ENCODE peak calls at places on chromosomes 13 and 19, in six cellular contexts. P is SK-N-SH, Y is GM12878, G is K562, S is HepG2, C is H1. Q is an unnamed sample.

GRCh38 chr19:43596842-43597461 is 557 bp downstream of the ZNF576 start:
- DNase-seq in P (no peak), Y (no peak), G (no peak), S (no peak), C (no peak), Q (no peak)

GRCh38 chr19:3149526-3150505 is 14.0 kb downstream of the GNA15 start:
- DNase-seq in P (no peak), Y (no peak), G (no peak), S (no peak), C (no peak), Q (no peak)

GRCh38 chr13:48316826-48317510 is 13.4 kb downstream of the RB1 start:
- DNase-seq in P (no peak), Y (no peak), G (no peak), S (no peak), C (no peak), Q (no peak)

GRCh38 chr19:28351761-28352160 is 861.2 kb downstream of the UQCRFS1 start:
- DNase-seq in P (no peak), Y (no peak), G (no peak), S (no peak), C (no peak), Q (no peak)

GRCh38 chr19:58356971-58357797 is 3.9 kb upstream of the A1BG start:
- DNase-seq in P (no peak), Y (no peak), G (no peak), S (no peak), C (no peak), Q (no peak)

GRCh38 chr13:62710766-62711165 is 1295.1 kb upstream of the PCDH20 start:
- DNase-seq in P (no peak), Y (no peak), G (no peak), S (no peak), C (no peak), Q (no peak)

GRCh38 chr13:105412171-105412570 is 1123.3 kb downstream of the EFNB2 start:
- DNase-seq in P (no peak), Y (no peak), G (no peak), S (no peak), C (no peak), Q (no peak)

GRCh38 chr19:52453324-52454094 is at the start of gene ZNF578:
- DNase-seq in P (peak; percentile 95), Y (no peak), G (peak; percentile 63), S (no peak), C (peak; percentile 75), Q (peak; percentile 62)

GRCh38 chr19:13583114-13583513 is 76.8 kb upstream of the CACNA1A start:
- DNase-seq in P (no peak), Y (no peak), G (peak; percentile 22), S (no peak), C (no peak), Q (no peak)

GRCh38 chr19:14460935-14461334 is 14.2 kb downstream of the PTGER1 start:
- DNase-seq in P (no peak), Y (no peak), G (no peak), S (no peak), C (no peak), Q (no peak)

GRCh38 chr13:65090191-65090590 is 2139.9 kb downstream of the PCDH9 start:
- DNase-seq in P (no peak), Y (no peak), G (no peak), S (no peak), C (no peak), Q (no peak)

GRCh38 chr13:45936621-45937020 is 85.1 kb upstream of the SIAH3 start:
- DNase-seq in P (no peak), Y (no peak), G (no peak), S (no peak), C (no peak), Q (no peak)

GRCh38 chr13:99528547-99528946 is 27.3 kb downstream of the TM9SF2 start:
- DNase-seq in P (no peak), Y (no peak), G (no peak), S (peak; percentile 17), C (no peak), Q (no peak)

GRCh38 chr13:50359779-50360178 is 344.5 kb downstream of the KCNRG start:
- DNase-seq in P (no peak), Y (no peak), G (no peak), S (no peak), C (no peak), Q (no peak)

GRCh38 chr19:34320277-34320676 is 44.7 kb upstream of the GPI start:
- DNase-seq in P (no peak), Y (no peak), G (no peak), S (no peak), C (no peak), Q (no peak)

GRCh38 chr19:36833430-36833829 is 4.8 kb downstream of the ZNF790 start:
- DNase-seq in P (no peak), Y (no peak), G (no peak), S (no peak), C (no peak), Q (no peak)

GRCh38 chr13:96473463-96474157 is 383.7 kb downstream of the HS6ST3 start:
- DNase-seq in P (no peak), Y (no peak), G (no peak), S (no peak), C (no peak), Q (no peak)

GRCh38 chr13:28136916-28137315 is 1.4 kb upstream of the PAN3 start:
- DNase-seq in P (no peak), Y (no peak), G (peak; percentile 27), S (no peak), C (no peak), Q (no peak)

GRCh38 chr13:19519049-19519448 is 42.3 kb downstream of the TPTE2 start:
- DNase-seq in P (no peak), Y (no peak), G (no peak), S (no peak), C (no peak), Q (no peak)

GRCh38 chr19:14517446-14517839 is 754 bp downstream of the DNAJB1 start:
- DNase-seq in P (no peak), Y (no peak), G (no peak), S (no peak), C (no peak), Q (no peak)

GRCh38 chr13:51856998-51857397 is 4.8 kb upstream of the CCDC70 start:
- DNase-seq in P (no peak), Y (no peak), G (no peak), S (peak; percentile 21), C (no peak), Q (no peak)

GRCh38 chr13:35851238-35851814 is 279.9 kb downstream of the DCLK1 start:
- DNase-seq in P (no peak), Y (no peak), G (no peak), S (no peak), C (no peak), Q (no peak)

GRCh38 chr19:36707134-36707533 is 19.7 kb downstream of the ZNF567 start:
- DNase-seq in P (no peak), Y (no peak), G (no peak), S (no peak), C (no peak), Q (no peak)

GRCh38 chr13:110397445-110397844 is 90.4 kb downstream of the COL4A2 start:
- DNase-seq in P (no peak), Y (no peak), G (no peak), S (no peak), C (no peak), Q (no peak)

GRCh38 chr19:16233081-16233776 is 35.5 kb downstream of the AP1M1 start:
- DNase-seq in P (peak; percentile 22), Y (no peak), G (no peak), S (no peak), C (no peak), Q (no peak)

GRCh38 chr13:78595819-78596700 is 7.3 kb downstream of the POU4F1 start:
- DNase-seq in P (peak; percentile 84), Y (no peak), G (no peak), S (peak; percentile 12), C (no peak), Q (peak; percentile 27)

GRCh38 chr19:47509973-47510372 is 4.9 kb downstream of the NAPA start:
- DNase-seq in P (no peak), Y (no peak), G (no peak), S (no peak), C (no peak), Q (no peak)
- H3K27ac ChIP-seq in P (peak overlapping the region; percentile 27), Y (no peak overlapping the region), G (no peak overlapping the region), S (no peak overlapping the region), C (no peak overlapping the region), Q (no peak overlapping the region)

DNA sequence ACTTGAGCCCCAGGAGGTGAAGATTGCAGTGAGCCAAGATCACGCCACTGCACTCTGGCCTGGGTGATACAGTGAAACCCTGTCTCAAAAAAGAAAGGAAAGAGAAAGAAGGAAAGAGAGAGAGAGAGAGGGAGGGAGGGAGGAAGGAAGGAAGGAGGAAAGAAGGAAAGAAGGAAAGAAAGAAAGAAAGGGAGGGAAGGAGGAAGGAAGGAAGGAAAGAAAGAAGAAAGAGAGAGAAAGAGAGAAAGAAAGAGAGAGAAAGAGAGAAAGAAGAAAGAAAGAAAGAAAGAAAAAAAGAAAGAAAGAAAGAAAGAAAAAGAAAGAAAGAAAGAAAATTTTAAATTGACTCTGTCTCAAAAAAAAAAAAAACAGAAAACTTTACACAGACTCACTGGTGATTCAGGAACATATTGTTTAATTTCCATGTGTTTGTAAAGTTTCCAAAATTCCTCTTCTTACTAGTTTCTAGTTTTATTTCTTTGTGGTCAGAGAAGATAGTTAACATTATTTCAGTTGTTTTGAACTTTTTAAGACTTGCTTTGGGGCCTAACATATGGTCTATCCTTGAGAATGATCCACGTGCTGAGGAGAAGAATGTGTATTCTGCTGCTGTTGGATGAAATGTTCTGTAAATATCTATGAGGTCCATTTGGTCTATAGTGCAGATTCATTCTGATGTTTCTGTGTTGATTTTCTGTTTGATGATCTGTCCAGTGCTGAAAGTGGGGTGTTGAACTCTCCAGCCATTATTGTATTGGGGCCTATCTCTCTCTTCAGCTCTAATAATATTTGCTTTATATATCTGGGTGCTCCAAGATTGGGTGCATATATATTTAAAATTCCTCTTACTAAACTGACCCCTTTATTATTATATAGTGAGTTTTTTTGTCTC is 204.4 kb upstream of the SERP2 start:
- DNase-seq in P (no peak), Y (no peak), G (no peak), S (no peak), C (no peak), Q (no peak)
- TF ChIP-seq GABPA in P (no peak), Y (no peak), G (no peak), S (no peak), C (no peak), Q (no peak)

DNA sequence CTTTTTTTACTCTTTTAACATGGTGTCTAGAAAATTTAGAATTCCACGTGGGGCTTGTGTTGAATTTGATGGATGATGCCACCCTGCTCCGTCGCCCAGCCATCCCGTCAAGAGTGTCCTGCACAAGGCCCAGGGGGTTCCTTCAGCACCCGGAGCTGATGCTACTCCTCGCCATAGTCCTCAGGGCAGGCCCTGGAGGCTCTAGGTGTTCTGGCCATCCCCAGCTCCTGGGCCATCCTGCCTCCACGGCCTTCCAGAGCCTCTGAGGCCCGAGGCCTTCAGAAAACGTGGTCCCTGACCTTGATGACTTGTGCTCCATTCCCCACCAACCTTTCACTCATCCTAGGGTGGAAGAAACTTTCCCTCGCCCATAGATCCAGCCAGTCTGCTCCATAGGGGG is 3.3 kb downstream of the AKT1S1 start:
- DNase-seq in P (no peak), Y (no peak), G (no peak), S (no peak), C (no peak), Q (no peak)
- H3K27ac ChIP-seq in P (no peak overlapping the region), Y (no peak overlapping the region), G (no peak overlapping the region), S (no peak overlapping the region), C (no peak overlapping the region), Q (no peak overlapping the region)

DNA sequence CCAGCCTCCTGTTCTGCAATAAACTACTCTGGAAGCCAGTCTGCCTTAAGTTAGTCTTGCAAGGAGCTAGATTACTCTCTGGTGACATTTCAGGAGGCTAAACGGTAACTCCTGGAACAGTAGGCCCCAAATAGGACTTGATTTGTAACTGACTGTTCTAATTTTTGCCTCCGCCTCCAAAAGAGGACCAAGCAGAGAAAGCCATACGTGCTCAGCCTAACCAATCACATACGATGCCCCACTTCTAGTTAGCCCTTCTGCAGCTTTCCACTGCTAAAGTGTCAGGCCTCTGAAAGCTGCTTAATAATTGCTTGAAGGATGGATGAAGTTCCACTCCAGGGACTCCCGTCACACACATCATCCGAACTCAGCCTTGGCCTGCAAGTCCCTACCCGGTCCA is 749 bp downstream of the ZNF805 start:
- DNase-seq in P (peak; percentile 26), Y (no peak), G (no peak), S (peak; percentile 12), C (no peak), Q (peak; percentile 7)
- TF ChIP-seq GABPA in P (no peak), Y (no peak), G (no peak), S (no peak), C (no peak), Q (no peak)